ENCODE peak calls at places on chromosome 15, in six cellular contexts. S is lung microvascular endothelial cell; Q is activated CD4-positive, CD25-positive, alpha-beta regulatory T cell; B is retina; U is renal cortical epithelial cell; V is HEK293T. P is an unnamed sample.

GRCh38 chr15:40242671-40243070 is 3.8 kb downstream of the PAK6 start:
- DNase-seq in B (no peak), S (no peak), V (no peak), Q (no peak), U (no peak), P (no peak)

GRCh38 chr15:58554758-58555157 is 123.0 kb downstream of the LIPC start:
- DNase-seq in S (no peak), B (peak; percentile 22), V (no peak), Q (no peak), U (no peak), P (no peak)

GRCh38 chr15:31328425-31328998 is 1.9 kb downstream of the KLF13 start:
- DNase-seq in B (peak; percentile 80), Q (peak; percentile 53), V (peak; percentile 17), U (no peak), S (peak; percentile 33), P (no peak)

GRCh38 chr15:50128266-50128665 is 9.2 kb upstream of the ATP8B4 start:
- DNase-seq in Q (no peak), V (no peak), S (no peak), U (no peak), B (no peak), P (no peak)

GRCh38 chr15:64051645-64052259 is 5.5 kb upstream of the DAPK2 start:
- DNase-seq in Q (no peak), B (no peak), S (no peak), V (no peak), U (no peak), P (no peak)

GRCh38 chr15:45534821-45535220 is 12.3 kb upstream of the SLC30A4 start:
- DNase-seq in V (no peak), Q (no peak), U (no peak), S (no peak), B (no peak), P (no peak)

GRCh38 chr15:80418892-80419537 is 14.8 kb downstream of the ARNT2 start:
- DNase-seq in U (peak; percentile 58), B (no peak), S (peak; percentile 59), Q (no peak), V (peak; percentile 61), P (peak; percentile 17)

GRCh38 chr15:25706176-25706970 is 156.8 kb downstream of the ATP10A start:
- DNase-seq in S (no peak), Q (no peak), V (no peak), U (no peak), B (no peak), P (no peak)

GRCh38 chr15:27077790-27078189 is 106.8 kb downstream of the GABRG3 start:
- DNase-seq in Q (no peak), B (no peak), S (no peak), V (no peak), U (no peak), P (no peak)

GRCh38 chr15:92724144-92724543 is 68.6 kb upstream of the FAM174B start:
- DNase-seq in B (no peak), Q (no peak), V (no peak), S (no peak), U (peak; percentile 52), P (no peak)

GRCh38 chr15:21260966-21261395 is 179.3 kb downstream of the POTEB3 start:
- DNase-seq in V (no peak), U (no peak), Q (no peak), B (no peak), S (no peak), P (no peak)